ENCODE peak calls at places on chromosomes 5 and 9, in six cellular contexts. Q, D, E, P, A and V are unnamed samples.

GRCh38 chr9:23577611-23578010 is 248.4 kb downstream of the ELAVL2 start:
- DNase-seq in Q (no peak), D (no peak), E (no peak), P (no peak), A (no peak), V (no peak)

GRCh38 chr5:43602456-43602817 is 543 bp upstream of the NNT start:
- DNase-seq in Q (no peak), D (peak; percentile 66), E (peak; percentile 27), P (peak; percentile 47), A (peak; percentile 21), V (peak; percentile 17)

GRCh38 chr5:167643616-167644015 is 647.8 kb upstream of the WWC1 start:
- DNase-seq in Q (no peak), D (no peak), E (no peak), P (no peak), A (no peak), V (no peak)

GRCh38 chr9:70073193-70073592 is 29.5 kb downstream of the MAMDC2 start:
- DNase-seq in Q (no peak), D (no peak), E (no peak), P (no peak), A (no peak), V (no peak)

GRCh38 chr5:154118832-154119442 is 71.6 kb upstream of the GALNT10 start:
- DNase-seq in Q (no peak), D (no peak), E (no peak), P (no peak), A (no peak), V (no peak)

GRCh38 chr9:72675586-72675985 is 154.2 kb downstream of the TMC1 start:
- DNase-seq in Q (no peak), D (peak; percentile 87), E (no peak), P (no peak), A (no peak), V (no peak)

GRCh38 chr5:14560091-14560595 is 21.4 kb upstream of the OTULINL start:
- DNase-seq in Q (no peak), D (no peak), E (no peak), P (peak; percentile 30), A (no peak), V (peak; percentile 37)

GRCh38 chr5:115455241-115455640 is 89.3 kb downstream of the FEM1C start:
- DNase-seq in Q (peak; percentile 34), D (peak; percentile 50), E (no peak), P (no peak), A (no peak), V (no peak)

GRCh38 chr5:143152445-143152844 is 251.0 kb downstream of the NR3C1 start:
- DNase-seq in Q (no peak), D (no peak), E (no peak), P (no peak), A (no peak), V (no peak)

GRCh38 chr9:115118471-115119156 is 657 bp upstream of the TNC start:
- DNase-seq in Q (peak; percentile 32), D (peak; percentile 96), E (peak; percentile 60), P (no peak), A (no peak), V (no peak)
- H3K4me3 ChIP-seq in Q (peak overlapping the region; percentile 49), D (peak overlapping the region; percentile 85), E (peak overlapping the region; percentile 42), P (no peak overlapping the region), A (no peak overlapping the region), V (no peak overlapping the region)

GRCh38 chr5:135576075-135576599 is 2.7 kb downstream of the CXCL14 start:
- DNase-seq in Q (no peak), D (peak; percentile 37), E (no peak), P (no peak), A (no peak), V (no peak)

GRCh38 chr5:135571902-135572301 is 6.9 kb downstream of the CXCL14 start:
- DNase-seq in Q (no peak), D (no peak), E (no peak), P (no peak), A (no peak), V (no peak)

GRCh38 chr5:135577421-135577820 is 1.4 kb downstream of the CXCL14 start:
- DNase-seq in Q (no peak), D (no peak), E (no peak), P (no peak), A (no peak), V (no peak)

GRCh38 chr5:135571210-135571609 is 7.6 kb downstream of the CXCL14 start:
- DNase-seq in Q (no peak), D (no peak), E (no peak), P (no peak), A (no peak), V (no peak)

DNA sequence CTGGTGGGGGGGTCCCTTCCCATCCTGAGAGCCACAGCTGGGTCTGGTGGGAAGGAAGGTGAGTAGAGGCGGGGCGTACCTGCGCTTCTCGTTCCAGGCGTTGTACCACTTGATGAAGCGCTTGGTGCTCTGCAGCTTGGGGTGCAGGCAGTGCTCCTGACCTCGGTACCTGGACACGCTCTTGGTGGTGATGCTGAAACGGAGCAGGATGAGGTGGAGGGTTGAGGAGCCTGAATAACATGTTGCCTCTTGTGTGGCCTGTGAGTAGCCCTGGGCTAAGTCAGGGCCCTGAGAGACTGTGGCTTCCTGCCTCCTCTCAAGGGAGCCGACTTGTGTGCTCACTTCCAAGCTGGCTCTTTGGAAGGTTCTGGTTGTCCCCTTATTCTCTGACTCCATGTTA is 4.3 kb downstream of the CXCL14 start:
- DNase-seq in Q (no peak), D (no peak), E (no peak), P (no peak), A (no peak), V (no peak)
- H3K4me3 ChIP-seq in Q (no peak overlapping the region), D (no peak overlapping the region), E (no peak overlapping the region), P (no peak overlapping the region), A (no peak overlapping the region), V (no peak overlapping the region)

DNA sequence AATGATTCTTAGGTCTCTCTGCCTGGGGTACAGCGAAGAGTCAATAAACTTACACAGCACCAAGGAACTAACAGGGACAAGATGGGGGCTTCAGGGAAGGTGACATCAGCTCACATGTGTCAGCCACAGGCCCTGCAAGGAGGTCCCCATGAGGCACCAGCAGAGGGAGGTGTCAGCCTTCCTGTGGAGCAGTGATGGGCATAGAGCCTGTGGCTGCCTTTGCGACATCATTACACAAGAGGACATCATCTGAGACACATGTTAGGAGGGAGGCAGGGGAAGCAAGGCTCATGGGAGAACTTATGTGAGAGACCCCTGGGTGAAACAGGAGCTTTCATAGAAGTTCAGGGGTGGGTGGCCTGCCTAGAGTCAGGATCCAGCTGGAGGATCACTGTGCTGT is 389.6 kb downstream of the SEMA5A start:
- DNase-seq in Q (peak; percentile 27), D (peak; percentile 88), E (no peak), P (peak; percentile 70), A (no peak), V (peak; percentile 30)
- H3K4me3 ChIP-seq in Q (no peak overlapping the region), D (no peak overlapping the region), E (no peak overlapping the region), P (no peak overlapping the region), A (no peak overlapping the region), V (no peak overlapping the region)

GRCh38 chr5:32222723-32223470 is 48.8 kb upstream of the GOLPH3 start:
- DNase-seq in Q (no peak), D (no peak), E (no peak), P (no peak), A (no peak), V (no peak)

GRCh38 chr5:32217886-32218396 is 43.8 kb upstream of the GOLPH3 start:
- DNase-seq in Q (no peak), D (peak; percentile 41), E (no peak), P (peak; percentile 36), A (no peak), V (peak; percentile 35)
- H3K4me3 ChIP-seq in Q (no peak overlapping the region), D (no peak overlapping the region), E (no peak overlapping the region), P (no peak overlapping the region), A (no peak overlapping the region), V (no peak overlapping the region)

DNA sequence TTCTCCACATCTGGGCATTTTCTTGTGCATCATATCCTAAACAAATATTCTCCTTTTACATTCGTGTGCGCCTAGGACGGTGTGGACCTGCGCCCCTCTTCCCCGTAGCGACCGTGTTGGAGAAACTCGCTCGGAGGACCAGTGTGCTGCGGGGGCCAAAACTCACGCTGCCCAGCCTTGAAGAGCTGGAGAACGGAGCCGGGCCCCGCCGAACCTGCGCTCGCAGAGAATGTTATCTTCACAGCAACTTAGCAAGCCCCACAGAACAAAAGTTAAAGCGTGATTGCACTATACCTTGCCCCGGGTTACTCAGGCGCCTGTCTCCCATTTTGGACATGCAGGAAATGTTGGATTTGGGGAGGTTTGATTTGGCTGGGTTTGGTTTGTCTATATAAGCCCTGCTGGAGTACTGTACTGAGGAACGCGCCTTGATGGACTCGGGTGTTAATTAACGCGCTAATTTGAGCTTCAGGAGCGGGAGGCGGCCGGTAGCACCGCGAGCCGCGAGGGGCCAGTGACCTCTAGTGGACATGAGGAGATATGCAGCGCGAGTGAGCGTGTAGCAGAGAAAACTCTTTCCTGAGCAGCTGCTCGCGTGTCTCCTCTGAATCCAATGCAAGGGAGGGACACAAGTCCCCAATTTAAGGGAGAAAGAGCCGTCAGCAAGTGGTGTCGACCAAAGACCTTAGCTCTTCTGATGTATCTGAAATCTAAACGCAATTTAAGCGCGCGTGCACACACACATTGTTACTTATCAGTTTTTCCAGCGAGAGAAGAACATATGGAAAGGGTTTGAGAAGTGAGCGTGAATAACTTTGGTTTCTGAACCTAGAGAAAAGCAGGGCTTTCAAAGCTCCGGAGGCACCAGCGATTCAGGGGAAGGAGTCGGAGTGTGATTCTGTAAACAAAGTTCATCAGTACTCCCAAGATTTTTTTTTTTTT is 192.1 kb downstream of the MEF2C start:
- DNase-seq in Q (peak; percentile 44), D (peak; percentile 88), E (peak; percentile 76), P (peak; percentile 9), A (peak; percentile 65), V (peak; percentile 25)
- H3K4me3 ChIP-seq in Q (peak overlapping the region; percentile 53), D (peak overlapping the region; percentile 76), E (peak overlapping the region; percentile 9), P (no peak overlapping the region), A (peak overlapping the region; percentile 20), V (no peak overlapping the region)

GRCh38 chr9:965497-965896 is 11.0 kb upstream of the DMRT3 start:
- DNase-seq in Q (no peak), D (no peak), E (no peak), P (no peak), A (no peak), V (no peak)

GRCh38 chr9:962023-962422 is 14.4 kb upstream of the DMRT3 start:
- DNase-seq in Q (no peak), D (no peak), E (no peak), P (no peak), A (no peak), V (no peak)

GRCh38 chr9:959105-959504 is 17.4 kb upstream of the DMRT3 start:
- DNase-seq in Q (no peak), D (no peak), E (no peak), P (no peak), A (no peak), V (no peak)

DNA sequence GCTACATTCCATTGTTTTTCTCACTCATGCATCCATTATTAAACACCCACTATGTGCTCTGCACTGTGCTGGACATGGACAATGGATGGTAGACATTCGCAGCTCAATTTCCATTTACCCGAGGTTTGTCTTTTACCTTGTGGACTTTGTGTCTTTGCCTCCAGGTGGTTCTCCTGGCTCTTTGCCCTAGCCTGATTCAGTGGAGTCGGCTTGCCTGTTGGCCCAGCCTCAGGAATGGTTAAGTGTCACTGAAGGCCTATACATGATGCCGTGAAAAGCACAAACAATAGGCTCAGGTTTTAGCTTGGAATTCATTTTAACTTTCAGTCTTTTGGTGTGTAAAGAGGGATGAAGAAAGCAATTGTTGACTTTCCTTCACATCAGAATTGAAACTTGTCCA is 16.5 kb upstream of the DMRT3 start:
- DNase-seq in Q (no peak), D (no peak), E (no peak), P (no peak), A (no peak), V (no peak)
- H3K4me3 ChIP-seq in Q (no peak overlapping the region), D (no peak overlapping the region), E (no peak overlapping the region), P (no peak overlapping the region), A (no peak overlapping the region), V (no peak overlapping the region)